ENCODE peak calls at places on chromosomes 5 and 9, in five cellular contexts. One of them, this sample, is unnamed.

GRCh38 chr5:172002310-172002709 is 4.1 kb downstream of the FBXW11 start:
- DNase-seq in stimulated activated CD4-positive, alpha-beta T cell treated with anti-CD3 and anti-CD28 coated beads, TNF-alpha, amount 100 ng/mL, for 4 hours: no peak
- DNase-seq in WTC11: no peak
- DNase-seq in heart right ventricle: no peak
- DNase-seq in naive thymus-derived CD4-positive, alpha-beta T cell: no peak
- DNase-seq in this sample: no peak

GRCh38 chr5:148147415-148147814 is 20.9 kb upstream of the SPINK14 start:
- DNase-seq in stimulated activated CD4-positive, alpha-beta T cell treated with anti-CD3 and anti-CD28 coated beads, TNF-alpha, amount 100 ng/mL, for 4 hours: no peak
- DNase-seq in WTC11: no peak
- DNase-seq in naive thymus-derived CD4-positive, alpha-beta T cell: no peak
- DNase-seq in heart right ventricle: no peak
- DNase-seq in this sample: no peak

GRCh38 chr9:8270235-8270634 is 470.7 kb upstream of the DMAC1 start:
- DNase-seq in WTC11: no peak
- DNase-seq in naive thymus-derived CD4-positive, alpha-beta T cell: no peak
- DNase-seq in heart right ventricle: no peak
- DNase-seq in stimulated activated CD4-positive, alpha-beta T cell treated with anti-CD3 and anti-CD28 coated beads, TNF-alpha, amount 100 ng/mL, for 4 hours: no peak
- DNase-seq in this sample: no peak

GRCh38 chr9:98280574-98280973 is 25.1 kb upstream of the TBC1D2 start:
- DNase-seq in heart right ventricle: no peak
- DNase-seq in naive thymus-derived CD4-positive, alpha-beta T cell: no peak
- DNase-seq in stimulated activated CD4-positive, alpha-beta T cell treated with anti-CD3 and anti-CD28 coated beads, TNF-alpha, amount 100 ng/mL, for 4 hours: no peak
- DNase-seq in WTC11: no peak
- DNase-seq in this sample: no peak

GRCh38 chr5:170552486-170553122 is 48.8 kb downstream of the KCNIP1 start:
- DNase-seq in heart right ventricle: peak
- DNase-seq in naive thymus-derived CD4-positive, alpha-beta T cell: no peak
- DNase-seq in stimulated activated CD4-positive, alpha-beta T cell treated with anti-CD3 and anti-CD28 coated beads, TNF-alpha, amount 100 ng/mL, for 4 hours: no peak
- DNase-seq in WTC11: peak
- DNase-seq in this sample: no peak

GRCh38 chr5:140868721-140869554 is at the start of gene PCDHA11:
- DNase-seq in stimulated activated CD4-positive, alpha-beta T cell treated with anti-CD3 and anti-CD28 coated beads, TNF-alpha, amount 100 ng/mL, for 4 hours: no peak
- DNase-seq in naive thymus-derived CD4-positive, alpha-beta T cell: no peak
- DNase-seq in heart right ventricle: no peak
- DNase-seq in WTC11: no peak
- DNase-seq in this sample: no peak

GRCh38 chr5:181160144-181160754 is 12.9 kb downstream of the OR2V2 start:
- DNase-seq in naive thymus-derived CD4-positive, alpha-beta T cell: peak
- DNase-seq in WTC11: peak
- DNase-seq in heart right ventricle: peak
- DNase-seq in stimulated activated CD4-positive, alpha-beta T cell treated with anti-CD3 and anti-CD28 coated beads, TNF-alpha, amount 100 ng/mL, for 4 hours: peak
- DNase-seq in this sample: peak

GRCh38 chr9:97397220-97397619 is 14.7 kb upstream of the TDRD7 start:
- DNase-seq in stimulated activated CD4-positive, alpha-beta T cell treated with anti-CD3 and anti-CD28 coated beads, TNF-alpha, amount 100 ng/mL, for 4 hours: no peak
- DNase-seq in heart right ventricle: no peak
- DNase-seq in WTC11: no peak
- DNase-seq in naive thymus-derived CD4-positive, alpha-beta T cell: no peak
- DNase-seq in this sample: no peak

GRCh38 chr9:15724006-15724405 is 171.2 kb downstream of the CCDC171 start:
- DNase-seq in heart right ventricle: no peak
- DNase-seq in stimulated activated CD4-positive, alpha-beta T cell treated with anti-CD3 and anti-CD28 coated beads, TNF-alpha, amount 100 ng/mL, for 4 hours: no peak
- DNase-seq in naive thymus-derived CD4-positive, alpha-beta T cell: no peak
- DNase-seq in WTC11: no peak
- DNase-seq in this sample: no peak

GRCh38 chr5:53543401-53543800 is 17.0 kb upstream of the NDUFS4 start:
- DNase-seq in naive thymus-derived CD4-positive, alpha-beta T cell: no peak
- DNase-seq in stimulated activated CD4-positive, alpha-beta T cell treated with anti-CD3 and anti-CD28 coated beads, TNF-alpha, amount 100 ng/mL, for 4 hours: no peak
- DNase-seq in heart right ventricle: no peak
- DNase-seq in WTC11: no peak
- DNase-seq in this sample: no peak

GRCh38 chr9:103168254-103168653 is 173.1 kb downstream of the CYLC2 start:
- DNase-seq in WTC11: no peak
- DNase-seq in heart right ventricle: no peak
- DNase-seq in stimulated activated CD4-positive, alpha-beta T cell treated with anti-CD3 and anti-CD28 coated beads, TNF-alpha, amount 100 ng/mL, for 4 hours: no peak
- DNase-seq in naive thymus-derived CD4-positive, alpha-beta T cell: no peak
- DNase-seq in this sample: no peak

GRCh38 chr9:82421498-82421897 is 432.9 kb downstream of the SPATA31D1 start:
- DNase-seq in heart right ventricle: peak
- DNase-seq in WTC11: no peak
- DNase-seq in stimulated activated CD4-positive, alpha-beta T cell treated with anti-CD3 and anti-CD28 coated beads, TNF-alpha, amount 100 ng/mL, for 4 hours: no peak
- DNase-seq in naive thymus-derived CD4-positive, alpha-beta T cell: no peak
- DNase-seq in this sample: no peak

GRCh38 chr5:56760723-56761122 is 54.6 kb upstream of the MAP3K1 start:
- DNase-seq in heart right ventricle: peak
- DNase-seq in stimulated activated CD4-positive, alpha-beta T cell treated with anti-CD3 and anti-CD28 coated beads, TNF-alpha, amount 100 ng/mL, for 4 hours: no peak
- DNase-seq in naive thymus-derived CD4-positive, alpha-beta T cell: no peak
- DNase-seq in WTC11: no peak
- DNase-seq in this sample: no peak

This sample was measured in NCI-H446 treated with DMSO at 0.1 percent for 48 hours.